ENCODE peak calls at places on chromosomes 2 and 18, in four cellular contexts. F, A, P and Q are unnamed samples.

GRCh38 chr18:61901334-61901986 is 8.7 kb upstream of the RNF152 start:
- DNase-seq in F (peak), A (peak), P (peak), Q (peak)

GRCh38 chr2:22375094-22375493 is 1009.9 kb upstream of the KLHL29 start:
- DNase-seq in F (no peak), A (no peak), P (no peak), Q (no peak)

GRCh38 chr18:43383031-43383430 is 105.7 kb upstream of the SYT4 start:
- DNase-seq in F (no peak), A (no peak), P (no peak), Q (no peak)

GRCh38 chr2:7925506-7925905 is 756.4 kb upstream of the ID2 start:
- DNase-seq in F (no peak), A (no peak), P (no peak), Q (no peak)

GRCh38 chr18:59575995-59576394 is 121.2 kb downstream of the CCBE1 start:
- DNase-seq in F (no peak), A (no peak), P (no peak), Q (no peak)

GRCh38 chr2:163736433-163737168 is 793 bp upstream of the FIGN start:
- DNase-seq in F (peak), A (no peak), P (peak), Q (no peak)

GRCh38 chr2:156541229-156541628 is 105.0 kb downstream of the GPD2 start:
- DNase-seq in F (no peak), A (no peak), P (no peak), Q (no peak)

GRCh38 chr2:84906900-84907714 is 1.7 kb downstream of the TMSB10 start:
- DNase-seq in F (peak), A (peak), P (peak), Q (peak)

GRCh38 chr2:69177785-69178636 is 165.0 kb downstream of the ANTXR1 start:
- DNase-seq in F (peak), A (peak), P (peak), Q (peak)

GRCh38 chr2:229553091-229553490 is 161.3 kb downstream of the DNER start:
- DNase-seq in F (no peak), A (no peak), P (peak), Q (no peak)

GRCh38 chr2:64975232-64975791 is 13.9 kb upstream of the SLC1A4 start:
- DNase-seq in F (peak), A (no peak), P (peak), Q (no peak)

GRCh38 chr18:48622911-48623431 is 84.1 kb downstream of the CTIF start:
- DNase-seq in F (no peak), A (no peak), P (peak), Q (no peak)

GRCh38 chr2:86675611-86676015 is 44.5 kb upstream of the RMND5A start:
- DNase-seq in F (no peak), A (no peak), P (no peak), Q (no peak)

GRCh38 chr2:193141-193552 is 70.7 kb downstream of the SH3YL1 start:
- DNase-seq in F (no peak), A (no peak), P (peak), Q (peak)

GRCh38 chr2:18829331-18829902 is 240.0 kb upstream of the NT5C1B start:
- DNase-seq in F (peak), A (no peak), P (peak), Q (no peak)

GRCh38 chr2:219684721-219685689 is 57.6 kb downstream of the SLC4A3 start:
- DNase-seq in F (peak), A (peak), P (peak), Q (peak)

GRCh38 chr2:188975497-188976102 is 1.4 kb downstream of the COL3A1 start:
- DNase-seq in F (peak), A (no peak), P (peak), Q (no peak)

GRCh38 chr2:223626713-223627112 is 24.6 kb upstream of the SCG2 start:
- DNase-seq in F (peak), A (no peak), P (peak), Q (no peak)

GRCh38 chr2:95389256-95390119 is 13.0 kb upstream of the FAHD2A start:
- DNase-seq in F (peak), A (peak), P (peak), Q (peak)

GRCh38 chr2:215870088-215870490 is 143.3 kb downstream of the MREG start:
- DNase-seq in F (peak), A (no peak), P (peak), Q (no peak)

GRCh38 chr2:200966770-200967169 is 3.3 kb upstream of the ORC2 start:
- DNase-seq in F (peak), A (no peak), P (peak), Q (no peak)

GRCh38 chr2:138901530-138901929 is 121.3 kb upstream of the NXPH2 start:
- DNase-seq in F (no peak), A (no peak), P (no peak), Q (no peak)

GRCh38 chr2:40213071-40213470 is 238.8 kb downstream of the SLC8A1 start:
- DNase-seq in F (peak), A (no peak), P (peak), Q (no peak)

GRCh38 chr2:220687231-220687843 is 884.8 kb downstream of the EPHA4 start:
- DNase-seq in F (peak), A (peak), P (peak), Q (peak)

GRCh38 chr2:120402508-120402907 is 56.6 kb downstream of the INHBB start:
- DNase-seq in F (no peak), A (no peak), P (no peak), Q (no peak)

GRCh38 chr18:45383228-45383627 is 232.0 kb upstream of the SLC14A2 start:
- DNase-seq in F (no peak), A (no peak), P (no peak), Q (no peak)